ENCODE peak calls at places on chromosomes 11 and 22, in four cellular contexts. T is prostate gland, X is foreskin fibroblast, Y is upper lobe of right lung. P is an unnamed sample.

GRCh38 chr11:1304376-1304775 is 5.1 kb downstream of the TOLLIP start:
- DNase-seq in T (no peak), X (no peak), Y (peak), P (peak)

GRCh38 chr22:44028091-44028490 is 4.0 kb downstream of the PARVB start:
- DNase-seq in X (no peak), Y (no peak), T (no peak), P (no peak)

GRCh38 chr22:30245181-30245984 is 1.2 kb downstream of the LIF start:
- DNase-seq in T (no peak), Y (no peak), X (peak), P (no peak)

GRCh38 chr22:27207907-27208306 is 550.5 kb downstream of the MIAT start:
- DNase-seq in T (no peak), X (peak), Y (no peak), P (peak)

GRCh38 chr11:109423114-109423859 is 1.3 kb downstream of the C11orf87 start:
- DNase-seq in Y (peak), X (peak), T (no peak), P (no peak)

GRCh38 chr22:40257979-40258378 is 80.3 kb downstream of the TNRC6B start:
- DNase-seq in X (peak), Y (no peak), T (no peak), P (no peak)

GRCh38 chr11:125750629-125751028 is 4.5 kb downstream of the PATE1 start:
- DNase-seq in T (no peak), X (no peak), Y (no peak), P (no peak)

GRCh38 chr11:60921777-60922335 is 2.4 kb upstream of the TMEM132A start:
- DNase-seq in Y (no peak), T (no peak), X (no peak), P (no peak)

GRCh38 chr11:16280256-16280682 is 76.1 kb downstream of the SOX6 start:
- DNase-seq in T (no peak), X (no peak), Y (no peak), P (no peak)

GRCh38 chr11:34809191-34810106 is 106.7 kb downstream of the APIP start:
- DNase-seq in X (peak), Y (no peak), T (peak), P (no peak)

GRCh38 chr11:104028476-104028875 is 8.0 kb upstream of the DDI1 start:
- DNase-seq in Y (no peak), T (no peak), X (peak), P (no peak)

GRCh38 chr11:77172666-77172982 is 44.6 kb downstream of the MYO7A start:
- DNase-seq in X (no peak), Y (no peak), T (no peak), P (no peak)

GRCh38 chr11:3094223-3094824 is 37.1 kb upstream of the CARS1 start:
- DNase-seq in Y (peak), T (no peak), X (no peak), P (no peak)

GRCh38 chr11:121472310-121472709 is 19.5 kb upstream of the SORL1-AS1 start:
- DNase-seq in X (no peak), T (no peak), Y (no peak), P (no peak)

GRCh38 chr11:1112351-1113191 is 37.9 kb downstream of the MUC2 start:
- DNase-seq in T (no peak), X (no peak), Y (peak), P (peak)

GRCh38 chr11:128515766-128516466 is 71.4 kb downstream of the ETS1 start:
- DNase-seq in T (no peak), Y (no peak), X (no peak), P (no peak)

DNA sequence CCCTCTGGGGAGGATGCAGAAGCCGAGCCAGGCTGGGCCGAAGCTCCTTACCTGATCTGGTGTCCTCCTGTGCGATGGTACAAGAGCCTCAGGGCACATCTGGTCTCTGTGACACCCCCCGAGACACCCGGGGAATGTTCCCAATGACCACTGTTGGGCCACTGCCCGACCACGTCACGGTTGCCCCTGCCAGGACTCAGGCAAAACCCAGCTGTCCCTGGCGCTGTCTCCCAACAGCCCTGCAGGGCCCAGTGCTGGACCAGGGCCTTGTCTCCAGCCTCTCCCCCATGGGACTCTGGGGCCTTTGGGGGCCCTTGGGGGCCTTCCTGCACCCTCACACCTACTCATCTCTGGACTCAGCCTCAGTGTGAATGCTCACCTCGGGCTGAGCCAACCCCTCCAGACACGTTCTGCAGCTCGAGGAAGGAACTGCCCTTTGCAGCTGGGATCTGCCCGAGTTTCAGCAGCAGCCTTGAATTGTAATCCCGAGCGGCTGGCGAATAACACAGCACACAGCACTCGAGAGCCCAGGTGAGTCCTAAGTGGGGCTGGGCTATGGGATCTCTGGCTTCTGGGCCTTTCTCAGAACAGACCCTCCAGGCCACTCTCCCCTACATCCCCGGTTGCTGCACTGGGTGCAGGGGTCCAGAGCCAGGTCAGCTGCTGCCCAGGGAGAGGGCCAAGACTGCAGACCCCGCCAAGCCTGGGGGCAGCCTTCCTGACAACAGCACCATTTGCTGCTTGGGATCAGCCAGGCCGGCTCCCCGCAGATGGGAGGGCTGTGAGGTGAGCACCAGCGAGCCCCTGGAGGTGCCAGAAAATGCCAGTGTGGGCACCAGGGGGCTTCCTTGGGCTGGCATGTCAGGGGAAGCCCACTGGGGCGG is 39.8 kb downstream of the RTN4R start:
- DNase-seq in Y (no peak), T (no peak), X (no peak), P (no peak)
- TF ChIP-seq CTCF in Y (no peak), T (no peak), X (no peak), P (no peak)

GRCh38 chr22:45969414-45969799 is 7.6 kb downstream of the WNT7B start:
- DNase-seq in Y (no peak), X (no peak), T (no peak), P (no peak)
- TF ChIP-seq CTCF in Y (no peak), X (no peak), T (no peak), P (no peak)

GRCh38 chr11:68010058-68011041 is at the start of gene ALDH3B1:
- DNase-seq in Y (peak), T (peak), X (peak), P (peak)

GRCh38 chr11:68008381-68009337 is 1.5 kb upstream of the ALDH3B1 start:
- DNase-seq in T (no peak), X (no peak), Y (peak), P (no peak)

GRCh38 chr11:68011046-68011943 is 1.2 kb downstream of the ALDH3B1 start:
- DNase-seq in T (no peak), Y (peak), X (no peak), P (no peak)

GRCh38 chr11:68007498-68008380 is 2.4 kb upstream of the ALDH3B1 start:
- DNase-seq in X (no peak), T (no peak), Y (no peak), P (no peak)

GRCh38 chr11:68009391-68010000 is 631 bp upstream of the ALDH3B1 start:
- DNase-seq in Y (peak), T (no peak), X (peak), P (no peak)
- TF ChIP-seq CTCF in Y (peak), T (no peak), X (peak), P (no peak)

DNA sequence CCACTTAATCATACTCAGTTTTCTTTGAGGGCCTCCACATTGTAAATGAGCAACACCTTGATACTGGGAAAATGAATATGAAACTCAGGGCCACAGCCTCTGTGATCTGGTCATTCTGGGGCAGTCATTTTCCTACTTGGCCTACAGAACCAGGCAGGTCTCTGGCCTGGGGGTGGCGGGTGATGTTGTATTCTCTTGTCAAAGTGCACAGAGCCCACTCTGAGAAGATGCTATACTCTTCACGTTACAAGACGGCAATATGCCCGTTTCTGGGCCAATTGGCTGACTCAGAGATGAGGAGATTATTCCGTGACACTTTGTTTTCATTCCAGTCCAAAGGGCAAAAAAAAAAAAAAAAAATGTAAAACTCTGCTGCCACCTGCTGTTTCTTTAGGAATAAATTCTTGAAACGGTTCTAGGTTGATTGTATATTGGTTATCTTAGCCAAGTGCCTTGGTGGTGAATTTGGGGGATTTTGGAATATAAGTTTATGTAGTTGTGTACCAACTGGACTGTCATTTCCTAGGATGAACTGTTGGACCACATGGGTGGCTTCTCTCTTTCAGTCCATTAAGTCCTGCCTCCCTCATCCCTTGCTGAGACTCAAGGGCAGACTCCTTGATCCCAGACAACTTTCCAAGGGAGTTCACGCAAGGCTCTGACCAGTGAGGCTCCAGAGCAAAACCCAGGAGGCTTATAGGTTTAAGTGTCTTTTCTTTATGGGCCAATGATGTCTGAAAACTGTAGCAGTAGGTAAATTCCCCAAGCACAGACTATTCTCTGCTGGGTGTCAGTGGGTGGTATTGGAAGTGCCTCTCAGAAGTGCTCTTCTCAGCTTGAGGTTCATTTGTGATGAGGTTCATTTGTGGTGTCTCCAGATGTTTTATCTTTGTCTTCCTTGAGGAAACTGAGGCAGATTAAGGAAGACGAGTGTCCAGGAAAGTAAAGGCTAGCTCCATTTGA is 18.2 kb downstream of the ADM start:
- DNase-seq in X (peak), T (peak), Y (no peak), P (peak)
- TF ChIP-seq CTCF in X (peak), T (peak), Y (peak), P (peak)

GRCh38 chr11:114259551-114259983 is 36.6 kb upstream of the NNMT start:
- DNase-seq in Y (peak), X (no peak), T (no peak), P (no peak)
- TF ChIP-seq CTCF in Y (no peak), X (no peak), T (no peak), P (no peak)

DNA sequence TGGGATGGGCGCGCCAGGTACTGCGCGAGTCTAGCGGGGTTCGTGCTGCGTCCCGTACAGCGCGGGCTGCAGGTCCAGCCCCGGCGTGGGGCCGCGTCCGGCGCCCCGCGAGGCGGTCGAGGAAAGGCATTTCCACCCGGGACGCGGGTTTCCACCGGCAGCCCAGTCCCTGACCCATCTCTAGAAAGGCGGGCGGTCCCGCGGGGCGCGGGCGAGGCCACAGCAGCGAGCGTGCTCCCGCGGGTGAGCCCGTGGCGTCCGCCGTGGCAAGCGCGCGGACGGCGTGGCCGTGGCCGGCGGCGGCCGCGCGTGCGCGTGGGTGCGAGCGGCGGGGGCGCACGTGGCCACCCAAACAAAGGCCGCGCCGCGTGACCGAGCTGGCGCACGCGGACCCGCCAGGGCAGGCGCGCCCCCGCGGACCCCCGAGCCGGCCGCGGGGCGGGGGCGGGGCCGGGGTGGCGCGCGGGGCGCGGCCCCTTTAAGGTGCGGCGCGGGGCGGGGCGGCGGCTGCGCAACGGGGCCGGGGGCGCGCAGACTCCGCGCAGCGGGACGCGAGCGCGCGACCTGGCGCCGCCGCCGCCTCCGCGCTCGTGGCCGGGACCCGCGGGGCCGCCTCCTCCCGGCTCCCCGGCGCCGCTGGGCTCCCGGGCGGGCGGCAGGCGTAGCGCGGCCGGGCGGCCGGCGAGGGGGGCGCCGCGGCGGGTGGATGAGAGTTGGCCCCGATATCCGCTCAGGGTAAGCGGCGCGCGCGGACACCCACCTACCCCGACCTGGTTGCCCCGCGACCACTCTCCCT is 39.3 kb upstream of the CELSR1 start:
- DNase-seq in Y (peak), X (peak), T (no peak), P (no peak)
- TF ChIP-seq CTCF in Y (no peak), X (no peak), T (no peak), P (no peak)